ENCODE peak calls at places on chromosomes 1 and 21, in nine cellular contexts. L is ELR; E is iPS DF 19.7; J is NCI-H774; A is activated CD4-positive, alpha-beta T cell treated with anti-CD3 and anti-CD28 coated beads, Interleukin-2, amount 10 ng/mL, durations not matched to agents 7 days and 5 days; U is mesenchymal stem cell; B is neural progenitor cell; V is activated CD8-positive, alpha-beta memory T cell treated with anti-CD3 and anti-CD28 coated beads, Interleukin-2, amount 50 U/mL, for 4 hours; G is RWPE1. P is an unnamed sample.

GRCh38 chr1:101365881-101366280 is 129.1 kb downstream of the S1PR1 start:
- DNase-seq in V (no peak), G (no peak), J (no peak), U (no peak), A (no peak), B (no peak), E (no peak), L (no peak), P (no peak)

GRCh38 chr1:21106709-21107108 is 70.0 kb downstream of the EIF4G3 start:
- DNase-seq in V (no peak), A (no peak), L (no peak), E (no peak), B (no peak), G (no peak), J (no peak), U (no peak), P (no peak)

GRCh38 chr1:164611754-164612642 is 53.0 kb downstream of the PBX1 start:
- DNase-seq in V (no peak), E (no peak), B (peak), U (peak), J (peak), G (peak), A (no peak), L (peak), P (no peak)

GRCh38 chr1:23627065-23627464 is 64.5 kb upstream of the RPL11 start:
- DNase-seq in A (peak), V (no peak), L (no peak), J (no peak), U (no peak), G (no peak), B (no peak), E (no peak), P (no peak)

GRCh38 chr1:200034821-200035396 is 7.4 kb downstream of the NR5A2 start:
- DNase-seq in A (no peak), J (no peak), L (peak), B (peak), G (peak), V (no peak), U (peak), E (no peak), P (no peak)

GRCh38 chr1:100921110-100921706 is 25.3 kb downstream of the SLC30A7 start:
- DNase-seq in E (no peak), U (peak), A (peak), L (peak), G (peak), B (peak), J (peak), V (no peak), P (no peak)

GRCh38 chr1:86064899-86065298 is 91.7 kb downstream of the COL24A1 start:
- DNase-seq in J (no peak), E (no peak), L (no peak), V (no peak), B (peak), G (no peak), U (no peak), A (no peak), P (no peak)

GRCh38 chr1:153945795-153946621 is 510 bp downstream of the DENND4B start:
- DNase-seq in L (peak), U (peak), V (peak), J (peak), B (peak), G (peak), E (no peak), A (peak), P (no peak)

GRCh38 chr21:38989745-38990423 is 184.2 kb downstream of the ETS2 start:
- DNase-seq in U (peak), B (peak), G (no peak), V (no peak), A (no peak), L (peak), E (no peak), J (no peak), P (no peak)

GRCh38 chr1:29675481-29676263 is 439.4 kb downstream of the PTPRU start:
- DNase-seq in A (no peak), L (no peak), G (no peak), V (no peak), B (no peak), J (no peak), U (no peak), E (no peak), P (no peak)

GRCh38 chr1:9838946-9839345 is 15.2 kb upstream of the CLSTN1 start:
- DNase-seq in J (no peak), A (no peak), V (no peak), U (no peak), L (no peak), B (no peak), E (no peak), G (no peak), P (no peak)

GRCh38 chr1:177082855-177083741 is 81.4 kb downstream of the ASTN1 start:
- DNase-seq in E (no peak), A (no peak), J (no peak), G (no peak), L (peak), V (no peak), B (no peak), U (no peak), P (no peak)

GRCh38 chr1:59379028-59379728 is 82.3 kb downstream of the FGGY start:
- DNase-seq in E (no peak), A (no peak), V (no peak), L (peak), B (no peak), G (no peak), U (no peak), J (no peak), P (no peak)

GRCh38 chr1:203929741-203930309 is 68.4 kb downstream of the SNRPE start:
- DNase-seq in A (no peak), J (no peak), G (no peak), U (no peak), E (no peak), V (no peak), L (no peak), B (no peak), P (no peak)

GRCh38 chr1:162172733-162173132 is 103.2 kb downstream of the NOS1AP start:
- DNase-seq in A (no peak), G (no peak), V (no peak), L (no peak), B (no peak), U (no peak), J (no peak), E (no peak), P (no peak)

GRCh38 chr1:152977614-152978013 is 6.3 kb upstream of the SPRR1A start:
- DNase-seq in U (no peak), J (no peak), E (no peak), A (no peak), V (no peak), L (no peak), G (no peak), B (no peak), P (no peak)

GRCh38 chr1:232577809-232578208 is 52.1 kb downstream of the SIPA1L2 start:
- DNase-seq in J (no peak), B (no peak), V (no peak), E (no peak), U (no peak), L (no peak), G (no peak), A (peak), P (no peak)

GRCh38 chr1:245704341-245704740 is 549.6 kb downstream of the KIF26B start:
- DNase-seq in J (no peak), V (no peak), U (no peak), E (no peak), G (no peak), A (no peak), L (no peak), B (no peak), P (no peak)

GRCh38 chr1:31669786-31670582 is 25.3 kb upstream of the PEF1 start:
- DNase-seq in J (peak), G (peak), B (peak), U (peak), A (peak), L (no peak), E (no peak), V (peak), P (no peak)

GRCh38 chr21:31198575-31198974 is 145.5 kb downstream of the TIAM1 start:
- DNase-seq in G (peak), U (peak), E (no peak), B (peak), J (peak), V (no peak), L (peak), A (peak), P (peak)

GRCh38 chr1:15919316-15919715 is 56.6 kb downstream of the ZBTB17 start:
- DNase-seq in B (no peak), L (peak), V (peak), A (peak), G (peak), E (no peak), U (peak), J (no peak), P (no peak)

GRCh38 chr1:47184090-47184735 is 5.6 kb downstream of the PDZK1IP1 start:
- DNase-seq in A (no peak), J (no peak), V (no peak), G (no peak), L (no peak), U (no peak), B (no peak), E (no peak), P (no peak)

GRCh38 chr1:229027622-229028182 is 243.2 kb upstream of the RAB4A start:
- DNase-seq in G (peak), J (no peak), A (peak), B (peak), U (peak), V (no peak), E (peak), L (peak), P (no peak)